ENCODE peak calls at places on chromosomes 1 and 21, in six cellular contexts. W is CD8-positive, alpha-beta T cell; Y is mammary epithelial cell; P is SK-N-SH; J is heart left ventricle; F is fibroblast of mammary gland. A is an unnamed sample.

GRCh38 chr1:147073062-147073432 is 99.2 kb downstream of the PRKAB2 start:
- DNase-seq in P (peak), Y (no peak), J (no peak), W (no peak), F (no peak), A (no peak)

GRCh38 chr1:151867785-151868403 is 14.4 kb upstream of the THEM5 start:
- DNase-seq in F (peak), J (no peak), W (no peak), P (no peak), Y (peak), A (no peak)

GRCh38 chr1:161207173-161207572 is 5.0 kb downstream of the NDUFS2 start:
- DNase-seq in W (no peak), J (peak), P (no peak), F (peak), Y (no peak), A (no peak)

GRCh38 chr1:60423181-60423780 is 349.7 kb upstream of the C1orf87 start:
- DNase-seq in W (no peak), P (no peak), J (no peak), Y (no peak), F (peak), A (peak)

GRCh38 chr1:69421286-69421685 is 146.4 kb upstream of the LRRC7 start:
- DNase-seq in Y (peak), F (no peak), W (no peak), P (no peak), J (no peak), A (no peak)

GRCh38 chr1:100816049-100816448 is 78.6 kb downstream of the EXTL2 start:
- DNase-seq in F (no peak), Y (no peak), P (no peak), W (no peak), J (no peak), A (no peak)

GRCh38 chr1:162632743-162633326 is 571 bp downstream of the DDR2 start:
- DNase-seq in F (no peak), W (no peak), Y (no peak), P (no peak), J (no peak), A (peak)

GRCh38 chr1:86648255-86648654 is 56.1 kb upstream of the SH3GLB1 start:
- DNase-seq in P (no peak), Y (peak), J (no peak), F (peak), W (no peak), A (no peak)

GRCh38 chr1:69146303-69146702 is 421.4 kb upstream of the LRRC7 start:
- DNase-seq in W (no peak), Y (no peak), F (no peak), J (no peak), P (no peak), A (no peak)

GRCh38 chr1:63794927-63795326 is 21.1 kb downstream of the ROR1 start:
- DNase-seq in J (no peak), Y (no peak), P (no peak), W (no peak), F (no peak), A (no peak)

GRCh38 chr1:224114787-224115175 is 870 bp downstream of the FBXO28 start:
- DNase-seq in F (peak), J (no peak), W (no peak), P (peak), Y (no peak), A (peak)

GRCh38 chr1:55987491-55988255 is 591.7 kb downstream of the PLPP3 start:
- DNase-seq in F (no peak), Y (no peak), J (no peak), P (no peak), W (no peak), A (no peak)

GRCh38 chr1:67162954-67163353 is 3.3 kb upstream of the IL23R start:
- DNase-seq in F (peak), P (no peak), Y (peak), J (no peak), W (peak), A (peak)

GRCh38 chr1:11761988-11762406 is at the start of gene C1orf167:
- DNase-seq in F (no peak), Y (no peak), W (no peak), J (no peak), P (no peak), A (peak)

GRCh38 chr1:213035573-213035972 is 15.5 kb upstream of the RPS6KC1 start:
- DNase-seq in W (no peak), P (no peak), F (no peak), Y (no peak), J (no peak), A (no peak)

GRCh38 chr1:53139911-53140310 is 2.5 kb downstream of the SLC1A7 start:
- DNase-seq in P (no peak), J (no peak), F (peak), W (no peak), Y (no peak), A (no peak)

GRCh38 chr1:156356875-156357534 is 12.0 kb upstream of the RHBG start:
- DNase-seq in P (no peak), W (peak), F (no peak), J (peak), Y (peak), A (peak)

GRCh38 chr21:35394634-35395369 is 345.7 kb upstream of the RUNX1 start:
- DNase-seq in F (no peak), P (no peak), J (no peak), W (no peak), Y (peak), A (no peak)

GRCh38 chr1:228299211-228299610 is 91.4 kb downstream of the OBSCN start:
- DNase-seq in Y (no peak), P (no peak), W (no peak), J (no peak), F (no peak), A (no peak)

GRCh38 chr1:899636-900317 is 23.9 kb upstream of the SAMD11 start:
- DNase-seq in P (peak), Y (no peak), W (no peak), F (no peak), J (no peak), A (no peak)

GRCh38 chr1:116673935-116674630 is 6.5 kb upstream of the IGSF3 start:
- DNase-seq in W (no peak), P (no peak), J (no peak), Y (no peak), F (no peak), A (no peak)

GRCh38 chr1:21472861-21473260 is 32.9 kb downstream of the NBPF3 start:
- DNase-seq in W (no peak), J (no peak), F (no peak), P (no peak), Y (no peak), A (no peak)

DNA sequence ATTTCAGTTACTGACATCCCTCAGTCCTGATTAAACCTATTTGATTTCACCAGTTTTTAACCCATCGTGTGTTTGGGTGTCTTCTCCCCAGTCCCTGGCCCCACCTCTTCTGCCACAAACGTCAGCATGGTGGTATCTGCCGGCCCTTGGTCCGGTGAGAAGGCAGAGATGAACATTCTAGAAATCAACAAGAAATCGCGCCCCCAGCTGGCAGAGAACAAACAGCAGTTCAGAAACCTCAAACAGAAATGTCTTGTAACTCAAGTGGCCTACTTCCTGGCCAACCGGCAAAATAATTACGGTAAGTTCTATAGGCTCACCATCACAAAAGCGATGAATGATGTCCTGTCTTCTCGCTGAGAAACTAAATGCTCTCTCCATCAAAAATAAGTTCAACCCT is 28.7 kb downstream of the NBPF3 start:
- DNase-seq in J (no peak), W (no peak), P (no peak), F (peak), Y (no peak), A (peak)
- TF ChIP-seq CTCF in J (peak), W (peak), P (peak), F (peak), Y (peak), A (peak)

GRCh38 chr1:58155418-58156123 is 391.0 kb downstream of the OMA1 start:
- DNase-seq in Y (peak), J (peak), W (no peak), P (no peak), F (peak), A (peak)
- TF ChIP-seq CTCF in Y (peak), J (peak), W (no peak), P (peak), F (peak), A (peak)

GRCh38 chr1:7302873-7303272 is 468.2 kb upstream of the VAMP3 start:
- DNase-seq in W (no peak), F (no peak), J (no peak), P (peak), Y (no peak), A (no peak)
- TF ChIP-seq CTCF in W (no peak), F (no peak), J (no peak), P (peak), Y (no peak), A (no peak)

DNA sequence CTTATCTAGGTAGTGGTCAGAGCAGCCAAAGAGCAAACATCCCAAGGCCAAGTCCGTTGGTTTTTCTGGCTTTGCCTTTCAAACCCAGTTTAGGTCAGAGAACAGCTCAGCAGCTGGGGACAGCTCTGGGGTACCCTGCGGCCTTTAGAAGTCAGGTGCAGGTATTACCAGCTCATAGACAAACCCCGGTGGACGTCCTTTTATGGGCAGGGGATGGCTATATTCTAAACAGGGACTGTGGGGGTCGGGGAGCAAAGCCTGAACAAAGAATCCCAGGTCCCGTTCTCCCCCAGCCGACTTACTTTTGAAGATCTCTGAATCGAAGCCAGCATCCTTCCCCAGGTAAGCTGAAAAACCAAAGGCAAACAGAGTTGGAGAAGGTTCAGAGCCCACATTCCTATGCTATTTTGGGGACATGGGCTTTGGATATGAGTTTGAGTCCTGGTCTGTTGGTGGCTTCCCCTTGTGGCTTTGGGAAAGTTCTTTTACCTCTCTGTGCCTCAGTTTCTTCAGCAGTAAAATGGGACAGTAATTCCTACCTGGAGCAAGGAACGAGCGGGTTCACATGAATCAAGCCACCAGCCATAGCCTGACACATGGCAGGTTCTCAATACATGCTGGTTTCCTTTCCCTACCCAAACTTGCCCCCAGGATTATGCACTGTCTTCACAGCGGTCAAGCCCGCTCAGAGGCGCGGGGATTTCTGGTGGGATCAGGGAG is 16.6 kb downstream of the MYOM3 start:
- DNase-seq in Y (no peak), P (no peak), W (no peak), F (no peak), J (no peak), A (no peak)
- TF ChIP-seq CTCF in Y (no peak), P (no peak), W (no peak), F (no peak), J (no peak), A (no peak)

DNA sequence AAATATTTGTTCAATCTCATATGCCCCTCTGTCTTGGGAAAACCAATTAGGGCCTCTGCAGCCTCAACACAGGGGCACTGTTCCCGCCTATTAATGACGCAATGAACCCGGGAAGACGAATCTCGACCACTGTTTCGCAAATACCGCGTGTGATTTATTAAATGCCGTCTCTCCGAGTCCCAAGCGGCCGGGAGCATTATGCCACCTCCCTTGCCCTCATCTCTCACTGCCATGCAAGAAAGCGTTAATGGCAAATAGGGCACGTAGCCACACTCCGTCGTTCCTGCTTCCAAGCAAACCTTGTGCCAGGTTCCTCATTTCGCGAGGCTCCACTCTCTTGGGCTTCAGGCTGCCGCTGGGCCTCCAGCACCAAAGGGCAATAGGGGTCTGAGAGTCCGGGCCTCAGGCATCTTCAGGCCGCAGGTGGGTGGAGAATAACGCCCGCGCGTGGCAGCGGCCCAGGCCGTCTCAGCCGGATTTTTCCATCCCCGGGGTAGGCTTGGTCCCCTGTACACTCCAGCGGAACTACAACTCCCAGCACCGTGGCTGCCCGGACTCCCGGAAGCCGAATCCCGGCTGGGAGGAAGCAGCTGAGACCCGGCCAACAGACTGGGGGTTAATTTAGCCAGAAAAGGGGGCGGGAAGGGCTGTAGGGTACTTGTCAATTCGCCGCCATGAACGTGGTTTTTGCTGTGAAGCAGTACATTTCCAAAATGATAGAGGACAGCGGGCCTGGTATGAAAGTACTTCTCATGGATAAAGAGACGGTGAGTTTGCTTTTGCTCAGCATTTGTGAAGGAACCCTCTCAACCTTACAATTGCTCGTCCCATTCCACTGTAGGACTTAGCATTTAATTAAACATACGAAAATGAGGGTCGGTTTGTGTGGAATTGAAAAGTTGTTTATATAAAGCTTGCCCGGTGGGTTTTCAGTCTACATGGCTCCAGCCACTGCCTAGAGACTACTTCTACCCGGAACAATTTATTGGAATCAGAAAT is at the start of gene VPS45:
- DNase-seq in J (peak), W (peak), Y (peak), P (peak), F (peak), A (peak)
- TF ChIP-seq CTCF in J (no peak), W (no peak), Y (no peak), P (no peak), F (no peak), A (no peak)

DNA sequence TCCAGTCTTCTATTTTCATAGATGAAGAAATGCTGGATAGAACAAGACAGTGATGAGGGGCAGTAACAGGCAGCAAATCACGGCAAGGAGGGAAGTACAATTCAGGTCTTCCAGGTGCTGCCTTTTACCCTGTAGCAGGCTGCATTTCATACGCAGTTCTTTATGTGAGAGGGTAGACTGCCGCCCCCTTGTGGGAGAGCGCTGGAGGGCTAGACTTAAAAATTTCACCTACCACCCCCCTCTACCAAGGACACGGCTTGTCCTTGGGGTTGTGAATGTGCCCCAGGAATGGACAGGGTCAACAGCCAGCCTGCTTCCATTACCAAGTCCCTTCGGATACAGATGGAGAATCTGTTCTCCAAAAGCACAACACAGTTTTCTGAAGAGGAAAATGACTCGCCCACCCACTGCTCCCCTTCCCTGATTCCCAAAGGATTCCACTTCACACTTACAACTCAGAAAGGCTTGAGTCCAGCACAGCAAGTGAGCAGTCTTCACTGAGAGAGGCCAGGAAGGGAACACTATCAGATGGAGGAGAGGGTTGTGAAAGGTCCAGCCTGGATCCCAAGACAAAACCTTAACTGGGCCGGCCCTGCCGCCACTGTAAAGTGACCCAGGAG is 7.4 kb downstream of the WDR77 start:
- DNase-seq in W (peak), P (peak), F (peak), Y (no peak), J (no peak), A (peak)
- TF ChIP-seq CTCF in W (peak), P (peak), F (peak), Y (peak), J (peak), A (peak)

DNA sequence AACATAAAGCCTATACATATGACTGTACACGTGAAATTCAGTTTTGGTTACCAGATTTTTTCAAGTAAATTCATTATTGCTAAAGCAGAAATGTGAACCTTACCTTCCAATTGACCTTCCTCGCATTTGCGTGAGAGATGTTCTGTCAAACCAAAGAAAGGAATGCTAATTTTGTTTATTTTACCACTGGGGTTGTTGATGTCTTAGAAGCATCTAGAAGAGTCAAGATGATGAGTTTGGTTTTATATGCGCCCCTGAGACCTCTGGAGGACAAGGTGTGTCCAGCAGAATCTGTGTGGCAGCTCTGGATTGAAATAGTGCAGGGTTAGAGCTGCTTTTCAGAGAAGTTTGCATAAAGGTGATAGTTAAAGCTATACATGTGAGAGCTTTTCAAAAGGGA is 48.4 kb downstream of the ZBTB40 start:
- DNase-seq in F (no peak), Y (no peak), P (no peak), W (no peak), J (no peak), A (no peak)
- TF ChIP-seq CTCF in F (no peak), Y (no peak), P (no peak), W (no peak), J (no peak), A (no peak)

DNA sequence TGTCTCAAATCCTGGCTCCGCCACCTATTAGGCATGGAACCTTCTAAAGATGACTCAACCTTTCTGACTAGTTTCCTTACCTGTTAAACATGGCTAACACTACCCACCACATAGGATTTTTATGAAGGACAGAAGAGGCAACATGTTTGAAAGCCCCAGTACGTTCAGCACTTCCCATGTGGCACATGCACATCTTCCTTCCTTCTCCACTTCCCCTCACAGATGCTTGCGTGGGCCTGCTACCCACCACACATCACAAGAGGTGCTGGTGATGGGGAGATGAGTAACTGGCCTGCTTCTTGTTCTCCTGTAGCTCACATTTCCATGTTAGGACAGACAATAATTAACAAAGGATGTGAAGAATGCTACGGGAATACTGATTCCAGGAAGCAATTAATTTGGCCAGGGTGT is 7.1 kb downstream of the ZBTB21 start:
- DNase-seq in F (peak), Y (peak), W (no peak), P (no peak), J (no peak), A (no peak)
- TF ChIP-seq CTCF in F (no peak), Y (no peak), W (no peak), P (no peak), J (no peak), A (no peak)

GRCh38 chr1:9717193-9718005 is 65.9 kb downstream of the PIK3CD start:
- DNase-seq in F (no peak), J (peak), Y (no peak), P (peak), W (peak), A (no peak)
- TF ChIP-seq CTCF in F (no peak), J (no peak), Y (no peak), P (no peak), W (no peak), A (no peak)